ENCODE peak calls at places on chromosomes 2 and 18, in six cellular contexts. L, B, W, M, T and H are unnamed samples.

GRCh38 chr2:16678964-16679363 is 13.3 kb upstream of the CYRIA start:
- DNase-seq in L (no peak), B (no peak), W (no peak), M (no peak), T (no peak), H (no peak)

GRCh38 chr18:37552296-37552695 is 13.3 kb downstream of the CELF4 start:
- DNase-seq in L (no peak), B (no peak), W (no peak), M (no peak), T (no peak), H (no peak)

GRCh38 chr2:96549967-96550786 is 13.6 kb downstream of the ARID5A start:
- DNase-seq in L (no peak), B (peak), W (peak), M (no peak), T (no peak), H (peak)

GRCh38 chr2:175076272-175076671 is 71.1 kb upstream of the CHN1 start:
- DNase-seq in L (no peak), B (no peak), W (no peak), M (no peak), T (no peak), H (no peak)

GRCh38 chr2:124027182-124027581 is 2.1 kb downstream of the CNTNAP5 start:
- DNase-seq in L (no peak), B (peak), W (peak), M (no peak), T (peak), H (no peak)

GRCh38 chr18:46262856-46263255 is 158.7 kb downstream of the HAUS1 start:
- DNase-seq in L (no peak), B (no peak), W (no peak), M (no peak), T (no peak), H (no peak)

GRCh38 chr2:204825054-204825453 is 279.8 kb downstream of the PARD3B start:
- DNase-seq in L (no peak), B (peak), W (no peak), M (no peak), T (no peak), H (no peak)

GRCh38 chr2:234952270-234953115 is 676 bp downstream of the SH3BP4 start:
- DNase-seq in L (no peak), B (peak), W (peak), M (no peak), T (peak), H (peak)

GRCh38 chr2:231718799-231719198 is 10.5 kb downstream of the PTMA start:
- DNase-seq in L (no peak), B (no peak), W (no peak), M (no peak), T (no peak), H (no peak)

GRCh38 chr2:62705859-62706720 is 577 bp downstream of the EHBP1 start:
- DNase-seq in L (no peak), B (peak), W (peak), M (no peak), T (peak), H (peak)

GRCh38 chr2:220550995-220551702 is 923.7 kb downstream of the SLC4A3 start:
- DNase-seq in L (no peak), B (no peak), W (no peak), M (no peak), T (no peak), H (no peak)

GRCh38 chr2:3727397-3728045 is 24.1 kb downstream of the DCDC2C start:
- DNase-seq in L (no peak), B (no peak), W (no peak), M (no peak), T (peak), H (no peak)

GRCh38 chr18:8820701-8821465 is 115.5 kb downstream of the MTCL1 start:
- DNase-seq in L (no peak), B (no peak), W (no peak), M (no peak), T (no peak), H (no peak)

GRCh38 chr2:128306081-128306930 is 12.4 kb downstream of the HS6ST1 start:
- DNase-seq in L (no peak), B (no peak), W (peak), M (no peak), T (peak), H (peak)

GRCh38 chr18:35256947-35257346 is 16.1 kb downstream of the ZNF397 start:
- DNase-seq in L (no peak), B (no peak), W (no peak), M (no peak), T (no peak), H (no peak)

GRCh38 chr18:55237665-55238064 is 278.4 kb upstream of the CCDC68 start:
- DNase-seq in L (no peak), B (no peak), W (no peak), M (no peak), T (no peak), H (no peak)

GRCh38 chr18:9698497-9698896 is 9.6 kb upstream of the RAB31 start:
- DNase-seq in L (no peak), B (no peak), W (no peak), M (no peak), T (no peak), H (no peak)

GRCh38 chr2:210660-211059 is 53.2 kb downstream of the SH3YL1 start:
- DNase-seq in L (no peak), B (no peak), W (no peak), M (no peak), T (no peak), H (no peak)

GRCh38 chr2:63755980-63756379 is 85.7 kb upstream of the UGP2 start:
- DNase-seq in L (no peak), B (no peak), W (no peak), M (no peak), T (no peak), H (no peak)

GRCh38 chr2:191049728-191050639 is 36.0 kb upstream of the STAT1 start:
- DNase-seq in L (no peak), B (no peak), W (no peak), M (no peak), T (peak), H (no peak)

GRCh38 chr2:239538357-239539052 is 137.7 kb upstream of the HDAC4 start:
- DNase-seq in L (no peak), B (no peak), W (no peak), M (no peak), T (peak), H (peak)

GRCh38 chr2:151638188-151638933 is 95.9 kb downstream of the NEB start:
- DNase-seq in L (no peak), B (peak), W (no peak), M (peak), T (peak), H (no peak)

GRCh38 chr2:208359632-208359986 is 47.0 kb upstream of the PTH2R start:
- DNase-seq in L (no peak), B (no peak), W (no peak), M (no peak), T (no peak), H (no peak)

GRCh38 chr2:212451786-212452200 is 86.8 kb downstream of the ERBB4 start:
- DNase-seq in L (no peak), B (no peak), W (peak), M (no peak), T (no peak), H (no peak)

GRCh38 chr2:138515084-138515483 is 13.5 kb downstream of the SPOPL start:
- DNase-seq in L (no peak), B (no peak), W (no peak), M (no peak), T (no peak), H (no peak)

GRCh38 chr2:188527701-188528100 is 236.0 kb downstream of the GULP1 start:
- DNase-seq in L (no peak), B (no peak), W (no peak), M (no peak), T (no peak), H (no peak)

GRCh38 chr2:7835693-7836680 is 845.9 kb upstream of the ID2 start:
- DNase-seq in L (no peak), B (peak), W (no peak), M (no peak), T (peak), H (no peak)

GRCh38 chr18:79948719-79949411 is 2.6 kb downstream of the SLC66A2 start:
- DNase-seq in L (peak), B (no peak), W (no peak), M (no peak), T (peak), H (no peak)

GRCh38 chr2:29573147-29573546 is 348.2 kb downstream of the ALK start:
- DNase-seq in L (no peak), B (no peak), W (no peak), M (no peak), T (no peak), H (no peak)